ENCODE peak calls at places on chromosome 17, in eight cellular contexts. L, E, H, B, W, O, Y and Z are unnamed samples.

GRCh38 chr17:78304549-78305037 is 55.3 kb downstream of the SOCS3 start:
- DNase-seq in O (peak; percentile 56), E (peak; percentile 60), H (no peak), L (no peak), W (no peak), Y (no peak), B (no peak), Z (no peak)

GRCh38 chr17:76935331-76935730 is 67.1 kb downstream of the MGAT5B start:
- DNase-seq in H (no peak), W (no peak), E (no peak), Y (peak; percentile 43), L (no peak), B (no peak), O (no peak), Z (peak; percentile 56)

GRCh38 chr17:49074851-49075540 is 57.6 kb upstream of the B4GALNT2 start:
- DNase-seq in E (no peak), W (no peak), O (no peak), B (no peak), Y (peak; percentile 47), H (no peak), L (no peak), Z (no peak)

GRCh38 chr17:81404557-81405165 is 9.4 kb downstream of the BAHCC1 start:
- DNase-seq in L (no peak), B (no peak), O (no peak), E (no peak), H (no peak), W (no peak), Y (no peak), Z (no peak)

GRCh38 chr17:79147791-79148506 is 73.3 kb downstream of the ENGASE start:
- DNase-seq in W (no peak), E (no peak), Y (no peak), O (no peak), B (no peak), H (no peak), L (no peak), Z (no peak)

GRCh38 chr17:39277110-39277509 is 51.4 kb upstream of the STAC2 start:
- DNase-seq in H (peak; percentile 35), W (no peak), B (no peak), L (no peak), Y (no peak), E (no peak), O (no peak), Z (no peak)

GRCh38 chr17:26773189-26774188 is 520.4 kb upstream of the WSB1 start:
- DNase-seq in H (no peak), L (no peak), Y (no peak), W (no peak), B (no peak), O (no peak), E (no peak), Z (no peak)

GRCh38 chr17:73585583-73585982 is 58.7 kb downstream of the SDK2 start:
- DNase-seq in Y (no peak), O (no peak), L (no peak), E (no peak), B (no peak), W (no peak), H (peak; percentile 7), Z (no peak)

GRCh38 chr17:30395398-30396022 is 16.8 kb downstream of the CPD start:
- DNase-seq in W (no peak), H (no peak), O (no peak), L (no peak), Y (no peak), B (no peak), E (no peak), Z (no peak)

GRCh38 chr17:10135539-10136257 is 62.7 kb downstream of the GAS7 start:
- DNase-seq in H (no peak), W (peak; percentile 34), L (no peak), O (peak; percentile 70), Y (peak; percentile 78), B (peak; percentile 20), E (no peak), Z (peak; percentile 79)

GRCh38 chr17:80591788-80592187 is 47.1 kb downstream of the RPTOR start:
- DNase-seq in B (no peak), Y (no peak), W (no peak), H (no peak), E (no peak), O (no peak), L (no peak), Z (no peak)

GRCh38 chr17:61757168-61757567 is 106.2 kb downstream of the BRIP1 start:
- DNase-seq in E (no peak), W (no peak), L (no peak), O (no peak), Y (no peak), B (no peak), H (peak; percentile 76), Z (no peak)

GRCh38 chr17:31190351-31190750 is 95.6 kb downstream of the NF1 start:
- DNase-seq in L (no peak), O (no peak), H (no peak), W (no peak), Y (peak; percentile 23), B (no peak), E (no peak), Z (peak; percentile 25)

GRCh38 chr17:57819273-57819672 is 30.6 kb downstream of the MRPS23 start:
- DNase-seq in W (no peak), E (no peak), Y (no peak), H (no peak), L (no peak), O (no peak), B (no peak), Z (no peak)

GRCh38 chr17:80007009-80007752 is 28.5 kb downstream of the TBC1D16 start:
- DNase-seq in B (no peak), L (no peak), Y (no peak), O (peak; percentile 7), H (no peak), W (no peak), E (no peak), Z (no peak)

GRCh38 chr17:75246404-75246803 is 15.0 kb downstream of the GGA3 start:
- DNase-seq in E (no peak), O (no peak), W (no peak), L (peak; percentile 56), H (no peak), Y (no peak), B (no peak), Z (no peak)
- TF ChIP-seq CTCF in E (no peak), O (no peak), W (no peak), L (no peak), H (no peak), Y (no peak), B (no peak), Z (no peak)

DNA sequence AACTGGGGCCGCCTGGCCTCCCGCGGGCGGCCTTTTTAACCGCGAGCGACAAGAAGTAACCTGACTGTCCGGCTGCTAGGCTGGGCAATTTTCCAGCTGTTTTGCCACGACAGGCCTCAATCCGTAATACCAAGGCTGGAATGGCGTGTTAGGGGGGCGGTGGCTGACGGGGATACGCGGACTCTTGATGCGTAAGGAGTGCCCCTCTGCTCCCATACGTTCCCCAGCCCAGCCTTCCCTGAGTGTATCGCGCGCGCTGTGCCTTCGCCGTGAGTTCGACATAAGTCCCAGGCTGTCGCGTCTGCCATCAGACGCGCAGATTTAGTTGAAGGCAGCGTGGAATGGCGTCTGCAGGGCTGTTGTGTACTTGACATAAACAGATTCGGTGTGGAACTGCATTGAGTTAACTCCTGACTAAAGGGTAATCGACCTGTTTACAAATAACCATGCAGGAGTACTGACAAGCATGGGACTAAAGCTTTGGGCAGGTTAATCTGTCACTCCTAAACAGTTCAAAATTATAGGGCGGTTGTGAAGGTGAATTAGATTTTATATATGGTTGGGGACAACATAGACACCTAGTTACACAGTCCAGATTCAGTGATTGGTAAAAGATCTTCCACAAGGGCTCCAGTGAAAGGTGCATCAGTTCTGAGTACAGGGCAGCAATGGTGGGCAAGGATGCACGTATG is 16.6 kb upstream of the ERN1 start:
- DNase-seq in W (peak; percentile 65), H (peak; percentile 71), L (peak; percentile 84), Y (peak; percentile 74), B (peak; percentile 71), E (peak; percentile 55), O (peak; percentile 72), Z (peak; percentile 41)
- TF ChIP-seq CTCF in W (no peak), H (no peak), L (no peak), Y (no peak), B (no peak), E (no peak), O (no peak), Z (no peak)

GRCh38 chr17:43599835-43600234 is 53.7 kb upstream of the ETV4 start:
- DNase-seq in O (no peak), B (no peak), Y (peak; percentile 90), E (no peak), H (no peak), W (no peak), L (peak; percentile 37), Z (peak; percentile 73)
- TF ChIP-seq CTCF in O (no peak), B (no peak), Y (no peak), E (no peak), H (no peak), W (no peak), L (no peak), Z (no peak)

DNA sequence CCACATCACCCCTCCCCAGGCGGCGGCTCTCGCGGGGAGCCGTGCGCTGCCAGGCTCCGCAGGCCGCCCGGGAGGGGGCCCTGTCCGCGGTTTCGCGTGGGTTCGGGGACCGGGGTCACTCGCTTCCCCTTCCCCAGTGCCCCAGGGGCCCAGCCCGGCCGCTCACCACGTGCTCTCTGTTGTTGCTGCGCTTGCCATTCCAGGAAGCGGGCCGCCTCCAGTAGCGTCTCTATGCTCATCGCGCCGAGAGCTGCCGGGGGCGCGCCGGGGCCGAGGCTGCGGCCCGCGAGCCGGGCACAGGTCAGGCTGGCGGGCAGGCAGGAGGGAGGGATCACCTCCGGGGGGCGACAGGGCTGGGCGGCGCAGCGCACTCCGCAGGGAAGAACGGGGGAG is 390 bp downstream of the MNT start:
- DNase-seq in E (peak; percentile 75), W (peak; percentile 54), B (peak; percentile 67), O (peak; percentile 64), Y (peak; percentile 45), L (no peak), H (peak; percentile 70), Z (no peak)
- TF ChIP-seq CTCF in E (no peak), W (no peak), B (no peak), O (no peak), Y (no peak), L (no peak), H (no peak), Z (no peak)

GRCh38 chr17:1150863-1151685 is 28.7 kb downstream of the ABR start:
- DNase-seq in L (no peak), O (no peak), Y (no peak), E (no peak), B (no peak), H (no peak), W (no peak), Z (no peak)
- TF ChIP-seq CTCF in L (no peak), O (no peak), Y (no peak), E (no peak), B (no peak), H (no peak), W (no peak), Z (no peak)